ENCODE peak calls at places on chromosomes 11 and 22, in eight cellular contexts. One of them, this sample, is unnamed.

GRCh38 chr11:118232659-118233058 is 7.8 kb upstream of the JAML start:
- DNase-seq in AG04450: no peak
- DNase-seq in ovary: no peak
- DNase-seq in cardiac muscle cell: no peak
- DNase-seq in aorta: no peak
- DNase-seq in dorsolateral prefrontal cortex: no peak
- DNase-seq in esophagus squamous epithelium: no peak
- DNase-seq in HFF-Myc: no peak
- DNase-seq in this sample: no peak

GRCh38 chr22:50271519-50271970 is 1.4 kb upstream of the MAPK11 start:
- DNase-seq in AG04450: no peak
- DNase-seq in ovary: peak
- DNase-seq in cardiac muscle cell: peak
- DNase-seq in aorta: no peak
- DNase-seq in dorsolateral prefrontal cortex: peak
- DNase-seq in esophagus squamous epithelium: no peak
- DNase-seq in HFF-Myc: no peak
- DNase-seq in this sample: no peak

GRCh38 chr11:130427581-130428211 is 713 bp downstream of the ADAMTS8 start:
- DNase-seq in AG04450: no peak
- DNase-seq in ovary: peak
- DNase-seq in cardiac muscle cell: no peak
- DNase-seq in aorta: no peak
- DNase-seq in dorsolateral prefrontal cortex: peak
- DNase-seq in esophagus squamous epithelium: no peak
- DNase-seq in HFF-Myc: no peak
- DNase-seq in this sample: no peak

GRCh38 chr11:45543808-45544422 is 121.5 kb downstream of the CHST1 start:
- DNase-seq in AG04450: no peak
- DNase-seq in ovary: no peak
- DNase-seq in cardiac muscle cell: peak
- DNase-seq in aorta: no peak
- DNase-seq in dorsolateral prefrontal cortex: no peak
- DNase-seq in esophagus squamous epithelium: no peak
- DNase-seq in HFF-Myc: no peak
- DNase-seq in this sample: no peak

GRCh38 chr11:118752654-118753053 is 38.3 kb downstream of the DDX6 start:
- DNase-seq in AG04450: no peak
- DNase-seq in ovary: no peak
- DNase-seq in cardiac muscle cell: no peak
- DNase-seq in aorta: no peak
- DNase-seq in dorsolateral prefrontal cortex: no peak
- DNase-seq in esophagus squamous epithelium: no peak
- DNase-seq in HFF-Myc: no peak
- DNase-seq in this sample: no peak

GRCh38 chr11:95453616-95454118 is 222.7 kb upstream of the SESN3 start:
- DNase-seq in AG04450: no peak
- DNase-seq in ovary: no peak
- DNase-seq in cardiac muscle cell: peak
- DNase-seq in aorta: peak
- DNase-seq in dorsolateral prefrontal cortex: peak
- DNase-seq in esophagus squamous epithelium: no peak
- DNase-seq in HFF-Myc: no peak
- DNase-seq in this sample: peak

GRCh38 chr22:30605449-30606110 is 1.4 kb upstream of the TCN2 start:
- DNase-seq in AG04450: no peak
- DNase-seq in ovary: no peak
- DNase-seq in cardiac muscle cell: peak
- DNase-seq in aorta: peak
- DNase-seq in dorsolateral prefrontal cortex: peak
- DNase-seq in esophagus squamous epithelium: no peak
- DNase-seq in HFF-Myc: no peak
- DNase-seq in this sample: no peak

GRCh38 chr11:41316726-41317125 is 142.7 kb downstream of the LRRC4C start:
- DNase-seq in AG04450: no peak
- DNase-seq in ovary: no peak
- DNase-seq in cardiac muscle cell: no peak
- DNase-seq in aorta: no peak
- DNase-seq in dorsolateral prefrontal cortex: no peak
- DNase-seq in esophagus squamous epithelium: no peak
- DNase-seq in HFF-Myc: no peak
- DNase-seq in this sample: peak

GRCh38 chr11:69205929-69206612 is 50.3 kb downstream of the SMIM38 start:
- DNase-seq in AG04450: no peak
- DNase-seq in ovary: no peak
- DNase-seq in cardiac muscle cell: no peak
- DNase-seq in aorta: no peak
- DNase-seq in dorsolateral prefrontal cortex: no peak
- DNase-seq in esophagus squamous epithelium: no peak
- DNase-seq in HFF-Myc: no peak
- DNase-seq in this sample: no peak

GRCh38 chr11:2775083-2775625 is 75.4 kb upstream of the KCNQ1OT1 start:
- DNase-seq in AG04450: no peak
- DNase-seq in ovary: peak
- DNase-seq in cardiac muscle cell: no peak
- DNase-seq in aorta: no peak
- DNase-seq in dorsolateral prefrontal cortex: peak
- DNase-seq in esophagus squamous epithelium: no peak
- DNase-seq in HFF-Myc: no peak
- DNase-seq in this sample: no peak

GRCh38 chr11:73204711-73205121 is 13.4 kb upstream of the P2RY2 start:
- DNase-seq in AG04450: no peak
- DNase-seq in ovary: no peak
- DNase-seq in cardiac muscle cell: no peak
- DNase-seq in aorta: peak
- DNase-seq in dorsolateral prefrontal cortex: peak
- DNase-seq in esophagus squamous epithelium: no peak
- DNase-seq in HFF-Myc: no peak
- DNase-seq in this sample: no peak

GRCh38 chr11:14342906-14343305 is 16.1 kb downstream of the RRAS2 start:
- DNase-seq in AG04450: peak
- DNase-seq in ovary: no peak
- DNase-seq in cardiac muscle cell: peak
- DNase-seq in aorta: no peak
- DNase-seq in dorsolateral prefrontal cortex: no peak
- DNase-seq in esophagus squamous epithelium: no peak
- DNase-seq in HFF-Myc: peak
- DNase-seq in this sample: no peak

GRCh38 chr11:61918251-61919112 is 1.1 kb upstream of the RAB3IL1 start:
- DNase-seq in AG04450: no peak
- DNase-seq in ovary: peak
- DNase-seq in cardiac muscle cell: peak
- DNase-seq in aorta: peak
- DNase-seq in dorsolateral prefrontal cortex: no peak
- DNase-seq in esophagus squamous epithelium: no peak
- DNase-seq in HFF-Myc: no peak
- DNase-seq in this sample: no peak

GRCh38 chr11:36235750-36236149 is 53.5 kb downstream of the COMMD9 start:
- DNase-seq in AG04450: no peak
- DNase-seq in ovary: no peak
- DNase-seq in cardiac muscle cell: no peak
- DNase-seq in aorta: no peak
- DNase-seq in dorsolateral prefrontal cortex: no peak
- DNase-seq in esophagus squamous epithelium: no peak
- DNase-seq in HFF-Myc: no peak
- DNase-seq in this sample: no peak

GRCh38 chr11:58963551-58964075 is 24.3 kb downstream of the GLYATL1 start:
- DNase-seq in AG04450: peak
- DNase-seq in ovary: no peak
- DNase-seq in cardiac muscle cell: peak
- DNase-seq in aorta: no peak
- DNase-seq in dorsolateral prefrontal cortex: no peak
- DNase-seq in esophagus squamous epithelium: no peak
- DNase-seq in HFF-Myc: peak
- DNase-seq in this sample: peak

GRCh38 chr22:26398741-26399153 is 30.3 kb upstream of the ASPHD2 start:
- DNase-seq in AG04450: peak
- DNase-seq in ovary: no peak
- DNase-seq in cardiac muscle cell: peak
- DNase-seq in aorta: peak
- DNase-seq in dorsolateral prefrontal cortex: peak
- DNase-seq in esophagus squamous epithelium: no peak
- DNase-seq in HFF-Myc: peak
- DNase-seq in this sample: no peak

GRCh38 chr11:98979212-98979611 is 41.5 kb upstream of the CNTN5 start:
- DNase-seq in AG04450: no peak
- DNase-seq in ovary: no peak
- DNase-seq in cardiac muscle cell: no peak
- DNase-seq in aorta: no peak
- DNase-seq in dorsolateral prefrontal cortex: no peak
- DNase-seq in esophagus squamous epithelium: no peak
- DNase-seq in HFF-Myc: no peak
- DNase-seq in this sample: no peak

GRCh38 chr22:38449776-38450175 is 5.2 kb downstream of the KCNJ4 start:
- DNase-seq in AG04450: no peak
- DNase-seq in ovary: no peak
- DNase-seq in cardiac muscle cell: no peak
- DNase-seq in aorta: no peak
- DNase-seq in dorsolateral prefrontal cortex: no peak
- DNase-seq in esophagus squamous epithelium: no peak
- DNase-seq in HFF-Myc: no peak
- DNase-seq in this sample: no peak

GRCh38 chr11:77147668-77148321 is 19.7 kb downstream of the MYO7A start:
- DNase-seq in AG04450: no peak
- DNase-seq in ovary: no peak
- DNase-seq in cardiac muscle cell: peak
- DNase-seq in aorta: no peak
- DNase-seq in dorsolateral prefrontal cortex: no peak
- DNase-seq in esophagus squamous epithelium: no peak
- DNase-seq in HFF-Myc: no peak
- DNase-seq in this sample: no peak

GRCh38 chr11:34148504-34149165 is 43.2 kb downstream of the NAT10 start:
- DNase-seq in AG04450: no peak
- DNase-seq in ovary: no peak
- DNase-seq in cardiac muscle cell: no peak
- DNase-seq in aorta: no peak
- DNase-seq in dorsolateral prefrontal cortex: no peak
- DNase-seq in esophagus squamous epithelium: no peak
- DNase-seq in HFF-Myc: no peak
- DNase-seq in this sample: no peak

GRCh38 chr11:21896216-21896615 is 296.7 kb upstream of the ANO5 start:
- DNase-seq in AG04450: no peak
- DNase-seq in ovary: no peak
- DNase-seq in cardiac muscle cell: no peak
- DNase-seq in aorta: no peak
- DNase-seq in dorsolateral prefrontal cortex: no peak
- DNase-seq in esophagus squamous epithelium: no peak
- DNase-seq in HFF-Myc: no peak
- DNase-seq in this sample: no peak

DNA sequence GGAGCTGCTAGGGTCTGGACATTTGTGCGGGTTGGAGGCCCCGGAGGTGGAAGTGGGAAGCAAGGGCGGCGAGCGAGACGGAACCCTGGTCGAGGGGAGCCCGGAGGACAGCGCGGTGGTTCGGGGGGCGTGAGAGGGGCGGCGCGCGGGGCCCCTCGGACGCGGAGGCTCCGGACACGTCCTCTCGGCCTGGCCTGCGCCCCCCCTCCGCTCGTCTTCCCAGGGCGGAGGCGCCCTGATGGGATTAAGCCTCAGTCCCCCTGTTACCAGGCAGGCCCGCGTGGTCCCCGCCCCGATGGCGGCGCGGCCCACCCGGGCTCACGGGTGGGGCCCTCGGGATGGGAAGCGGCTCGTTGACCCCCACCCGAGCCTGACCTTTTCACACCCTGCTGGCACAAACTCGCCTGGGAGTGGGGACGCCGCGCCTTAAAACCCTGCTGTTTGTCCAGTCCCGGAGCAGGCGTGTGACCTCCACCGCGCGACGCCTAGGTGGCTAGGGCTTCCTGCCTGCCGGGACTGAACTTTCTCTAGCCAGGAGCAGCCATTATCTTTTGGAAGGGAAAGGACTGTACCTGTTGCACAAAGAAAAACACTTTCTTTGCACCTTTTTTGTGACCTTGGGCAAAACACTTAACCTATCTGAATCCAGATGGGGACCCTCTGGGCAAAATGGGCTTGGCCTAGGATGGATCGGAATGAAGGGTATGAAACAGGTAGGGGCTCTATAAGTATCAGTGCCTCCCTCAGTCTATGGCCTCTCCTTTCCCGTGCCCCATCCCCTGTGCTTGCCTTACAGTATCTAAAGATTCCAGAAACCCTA is 988 bp downstream of the KIAA1671 start:
- DNase-seq in AG04450: no peak
- DNase-seq in ovary: peak
- DNase-seq in cardiac muscle cell: no peak
- DNase-seq in aorta: peak
- DNase-seq in dorsolateral prefrontal cortex: peak
- DNase-seq in esophagus squamous epithelium: no peak
- DNase-seq in HFF-Myc: no peak
- DNase-seq in this sample: no peak
- H3K4me3 ChIP-seq in AG04450: no peak
- H3K4me3 ChIP-seq in ovary: peak
- H3K4me3 ChIP-seq in cardiac muscle cell: peak
- H3K4me3 ChIP-seq in aorta: peak
- H3K4me3 ChIP-seq in dorsolateral prefrontal cortex: peak
- H3K4me3 ChIP-seq in esophagus squamous epithelium: peak
- H3K4me3 ChIP-seq in HFF-Myc: peak
- H3K4me3 ChIP-seq in this sample: peak

GRCh38 chr11:64772318-64773018 is 5.9 kb downstream of the SF1 start:
- DNase-seq in AG04450: no peak
- DNase-seq in ovary: no peak
- DNase-seq in cardiac muscle cell: no peak
- DNase-seq in aorta: no peak
- DNase-seq in dorsolateral prefrontal cortex: no peak
- DNase-seq in esophagus squamous epithelium: no peak
- DNase-seq in HFF-Myc: no peak
- DNase-seq in this sample: no peak
- H3K4me3 ChIP-seq in AG04450: no peak
- H3K4me3 ChIP-seq in ovary: no peak
- H3K4me3 ChIP-seq in cardiac muscle cell: no peak
- H3K4me3 ChIP-seq in aorta: no peak
- H3K4me3 ChIP-seq in dorsolateral prefrontal cortex: no peak
- H3K4me3 ChIP-seq in esophagus squamous epithelium: no peak
- H3K4me3 ChIP-seq in HFF-Myc: no peak
- H3K4me3 ChIP-seq in this sample: no peak

DNA sequence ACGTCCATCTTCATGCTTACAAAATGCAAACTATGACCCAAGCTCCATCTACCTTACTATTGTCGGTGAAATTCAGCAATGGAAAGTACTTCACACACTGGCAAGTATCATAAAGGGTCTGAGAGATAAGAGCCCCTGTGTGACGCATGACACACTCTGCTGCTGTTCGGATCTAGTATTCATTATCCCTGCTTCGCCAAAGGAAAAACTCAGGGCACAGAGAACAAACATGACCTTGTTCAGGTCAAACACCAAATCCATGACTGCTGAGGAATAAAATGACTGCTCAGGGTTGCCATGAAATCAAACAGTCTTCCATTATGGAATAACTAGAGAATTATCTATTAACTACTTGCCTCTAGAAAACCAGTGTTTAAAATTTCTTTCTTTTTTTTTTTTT is 73.0 kb downstream of the MICAL3 start:
- DNase-seq in AG04450: no peak
- DNase-seq in ovary: no peak
- DNase-seq in cardiac muscle cell: no peak
- DNase-seq in aorta: no peak
- DNase-seq in dorsolateral prefrontal cortex: no peak
- DNase-seq in esophagus squamous epithelium: no peak
- DNase-seq in HFF-Myc: no peak
- DNase-seq in this sample: no peak
- H3K4me3 ChIP-seq in AG04450: no peak
- H3K4me3 ChIP-seq in ovary: no peak
- H3K4me3 ChIP-seq in cardiac muscle cell: no peak
- H3K4me3 ChIP-seq in aorta: no peak
- H3K4me3 ChIP-seq in dorsolateral prefrontal cortex: no peak
- H3K4me3 ChIP-seq in esophagus squamous epithelium: no peak
- H3K4me3 ChIP-seq in HFF-Myc: no peak
- H3K4me3 ChIP-seq in this sample: no peak

GRCh38 chr11:83191986-83192385 is 1.5 kb upstream of the ANKRD42 start:
- DNase-seq in AG04450: no peak
- DNase-seq in ovary: no peak
- DNase-seq in cardiac muscle cell: no peak
- DNase-seq in aorta: no peak
- DNase-seq in dorsolateral prefrontal cortex: no peak
- DNase-seq in esophagus squamous epithelium: no peak
- DNase-seq in HFF-Myc: no peak
- DNase-seq in this sample: no peak
- H3K4me3 ChIP-seq in AG04450: peak
- H3K4me3 ChIP-seq in ovary: no peak
- H3K4me3 ChIP-seq in cardiac muscle cell: no peak
- H3K4me3 ChIP-seq in aorta: no peak
- H3K4me3 ChIP-seq in dorsolateral prefrontal cortex: peak
- H3K4me3 ChIP-seq in esophagus squamous epithelium: no peak
- H3K4me3 ChIP-seq in HFF-Myc: peak
- H3K4me3 ChIP-seq in this sample: no peak